ENCODE peak calls at places on chromosomes 1 and 21, in nine cellular contexts. One of them, this sample, is unnamed.

GRCh38 chr1:180672105-180672504 is 40.3 kb downstream of the XPR1 start:
- DNase-seq in GM23338: no peak
- DNase-seq in astrocyte of the spinal cord: no peak
- DNase-seq in colonic mucosa: no peak
- DNase-seq in CD8-positive, alpha-beta T cell: no peak
- DNase-seq in left lung: no peak
- DNase-seq in breast epithelium: no peak
- DNase-seq in sigmoid colon: no peak
- DNase-seq in PC-9: no peak
- DNase-seq in this sample: no peak

GRCh38 chr1:154557939-154558609 is 388 bp downstream of the UBE2Q1 start:
- DNase-seq in astrocyte of the spinal cord: no peak
- DNase-seq in left lung: peak; percentile 68
- DNase-seq in PC-9: peak; percentile 28
- DNase-seq in GM23338: peak; percentile 26
- DNase-seq in CD8-positive, alpha-beta T cell: peak; percentile 21
- DNase-seq in colonic mucosa: peak; percentile 42
- DNase-seq in sigmoid colon: peak; percentile 81
- DNase-seq in breast epithelium: peak; percentile 53
- DNase-seq in this sample: no peak

GRCh38 chr1:65422241-65423203 is 2.1 kb downstream of the LEPR start:
- DNase-seq in sigmoid colon: no peak
- DNase-seq in astrocyte of the spinal cord: peak; percentile 79
- DNase-seq in left lung: no peak
- DNase-seq in colonic mucosa: no peak
- DNase-seq in PC-9: peak; percentile 37
- DNase-seq in GM23338: no peak
- DNase-seq in breast epithelium: no peak
- DNase-seq in CD8-positive, alpha-beta T cell: no peak
- DNase-seq in this sample: no peak

GRCh38 chr1:117795190-117795589 is 134.2 kb downstream of the GDAP2 start:
- DNase-seq in CD8-positive, alpha-beta T cell: no peak
- DNase-seq in breast epithelium: no peak
- DNase-seq in PC-9: peak; percentile 4
- DNase-seq in colonic mucosa: no peak
- DNase-seq in left lung: no peak
- DNase-seq in astrocyte of the spinal cord: peak; percentile 74
- DNase-seq in GM23338: no peak
- DNase-seq in sigmoid colon: no peak
- DNase-seq in this sample: no peak

GRCh38 chr1:227922501-227923352 is 25.0 kb downstream of the WNT9A start:
- DNase-seq in breast epithelium: no peak
- DNase-seq in left lung: no peak
- DNase-seq in PC-9: no peak
- DNase-seq in GM23338: no peak
- DNase-seq in CD8-positive, alpha-beta T cell: no peak
- DNase-seq in astrocyte of the spinal cord: no peak
- DNase-seq in colonic mucosa: no peak
- DNase-seq in sigmoid colon: no peak
- DNase-seq in this sample: no peak

GRCh38 chr1:15692121-15692682 is 8.1 kb downstream of the PLEKHM2 start:
- DNase-seq in sigmoid colon: no peak
- DNase-seq in astrocyte of the spinal cord: no peak
- DNase-seq in breast epithelium: no peak
- DNase-seq in GM23338: no peak
- DNase-seq in left lung: no peak
- DNase-seq in colonic mucosa: no peak
- DNase-seq in CD8-positive, alpha-beta T cell: no peak
- DNase-seq in PC-9: no peak
- DNase-seq in this sample: no peak

GRCh38 chr1:212291505-212292134 is 6.4 kb downstream of the PPP2R5A start:
- DNase-seq in breast epithelium: no peak
- DNase-seq in sigmoid colon: no peak
- DNase-seq in GM23338: peak; percentile 86
- DNase-seq in PC-9: no peak
- DNase-seq in left lung: no peak
- DNase-seq in astrocyte of the spinal cord: peak; percentile 50
- DNase-seq in CD8-positive, alpha-beta T cell: no peak
- DNase-seq in colonic mucosa: no peak
- DNase-seq in this sample: no peak

GRCh38 chr21:27759091-27759659 is 792.3 kb upstream of the ADAMTS5 start:
- DNase-seq in breast epithelium: no peak
- DNase-seq in GM23338: peak; percentile 54
- DNase-seq in colonic mucosa: peak; percentile 32
- DNase-seq in left lung: no peak
- DNase-seq in CD8-positive, alpha-beta T cell: no peak
- DNase-seq in PC-9: peak; percentile 27
- DNase-seq in astrocyte of the spinal cord: no peak
- DNase-seq in sigmoid colon: no peak
- DNase-seq in this sample: no peak

GRCh38 chr1:225467193-225468020 is 39.6 kb upstream of the LBR start:
- DNase-seq in left lung: peak; percentile 88
- DNase-seq in astrocyte of the spinal cord: no peak
- DNase-seq in PC-9: no peak
- DNase-seq in breast epithelium: no peak
- DNase-seq in sigmoid colon: peak; percentile 87
- DNase-seq in colonic mucosa: peak; percentile 67
- DNase-seq in GM23338: no peak
- DNase-seq in CD8-positive, alpha-beta T cell: peak; percentile 73
- DNase-seq in this sample: no peak

GRCh38 chr21:26079376-26079775 is 91.2 kb downstream of the APP start:
- DNase-seq in CD8-positive, alpha-beta T cell: no peak
- DNase-seq in PC-9: no peak
- DNase-seq in colonic mucosa: no peak
- DNase-seq in GM23338: no peak
- DNase-seq in breast epithelium: no peak
- DNase-seq in left lung: no peak
- DNase-seq in sigmoid colon: no peak
- DNase-seq in astrocyte of the spinal cord: peak; percentile 58
- DNase-seq in this sample: no peak

GRCh38 chr1:203682401-203683383 is 56.1 kb downstream of the ATP2B4 start:
- DNase-seq in colonic mucosa: no peak
- DNase-seq in breast epithelium: no peak
- DNase-seq in left lung: no peak
- DNase-seq in astrocyte of the spinal cord: no peak
- DNase-seq in PC-9: no peak
- DNase-seq in GM23338: peak; percentile 71
- DNase-seq in CD8-positive, alpha-beta T cell: peak; percentile 38
- DNase-seq in sigmoid colon: no peak
- DNase-seq in this sample: no peak

GRCh38 chr1:46183119-46183842 is 7.0 kb upstream of the P3R3URF start:
- DNase-seq in CD8-positive, alpha-beta T cell: no peak
- DNase-seq in breast epithelium: peak; percentile 75
- DNase-seq in astrocyte of the spinal cord: peak; percentile 93
- DNase-seq in sigmoid colon: peak; percentile 72
- DNase-seq in PC-9: peak; percentile 98
- DNase-seq in left lung: peak; percentile 68
- DNase-seq in GM23338: peak; percentile 26
- DNase-seq in colonic mucosa: peak; percentile 93
- DNase-seq in this sample: no peak

GRCh38 chr1:248611883-248612282 is 14.4 kb upstream of the OR2T10 start:
- DNase-seq in left lung: no peak
- DNase-seq in CD8-positive, alpha-beta T cell: no peak
- DNase-seq in PC-9: no peak
- DNase-seq in colonic mucosa: no peak
- DNase-seq in astrocyte of the spinal cord: no peak
- DNase-seq in sigmoid colon: no peak
- DNase-seq in GM23338: no peak
- DNase-seq in breast epithelium: no peak
- DNase-seq in this sample: no peak

GRCh38 chr1:229023651-229024295 is 247.1 kb upstream of the RAB4A start:
- DNase-seq in GM23338: no peak
- DNase-seq in breast epithelium: no peak
- DNase-seq in PC-9: no peak
- DNase-seq in CD8-positive, alpha-beta T cell: no peak
- DNase-seq in colonic mucosa: no peak
- DNase-seq in left lung: peak; percentile 70
- DNase-seq in sigmoid colon: no peak
- DNase-seq in astrocyte of the spinal cord: no peak
- DNase-seq in this sample: no peak

GRCh38 chr1:234599617-234600417 is 10.2 kb downstream of the IRF2BP2 start:
- DNase-seq in colonic mucosa: peak; percentile 88
- DNase-seq in CD8-positive, alpha-beta T cell: peak; percentile 52
- DNase-seq in astrocyte of the spinal cord: peak; percentile 93
- DNase-seq in PC-9: peak; percentile 89
- DNase-seq in left lung: peak; percentile 86
- DNase-seq in GM23338: peak; percentile 89
- DNase-seq in sigmoid colon: peak; percentile 95
- DNase-seq in breast epithelium: peak; percentile 80
- DNase-seq in this sample: peak; percentile 46

GRCh38 chr1:13700521-13701273 is 709 bp downstream of the PRDM2 start:
- DNase-seq in CD8-positive, alpha-beta T cell: peak; percentile 29
- DNase-seq in astrocyte of the spinal cord: peak; percentile 32
- DNase-seq in breast epithelium: no peak
- DNase-seq in left lung: peak; percentile 48
- DNase-seq in sigmoid colon: no peak
- DNase-seq in GM23338: peak; percentile 52
- DNase-seq in colonic mucosa: peak; percentile 46
- DNase-seq in PC-9: no peak
- DNase-seq in this sample: no peak

GRCh38 chr1:48228156-48228555 is 5.6 kb downstream of the SLC5A9 start:
- DNase-seq in GM23338: peak; percentile 79
- DNase-seq in PC-9: no peak
- DNase-seq in sigmoid colon: no peak
- DNase-seq in CD8-positive, alpha-beta T cell: no peak
- DNase-seq in left lung: no peak
- DNase-seq in breast epithelium: no peak
- DNase-seq in colonic mucosa: no peak
- DNase-seq in astrocyte of the spinal cord: no peak
- DNase-seq in this sample: no peak

GRCh38 chr1:156123356-156124196 is 9.1 kb downstream of the LMNA start:
- DNase-seq in colonic mucosa: peak; percentile 97
- DNase-seq in GM23338: peak; percentile 87
- DNase-seq in left lung: peak; percentile 94
- DNase-seq in breast epithelium: peak; percentile 99
- DNase-seq in PC-9: peak; percentile 95
- DNase-seq in sigmoid colon: peak; percentile 99
- DNase-seq in astrocyte of the spinal cord: peak; percentile 99
- DNase-seq in CD8-positive, alpha-beta T cell: peak; percentile 57
- DNase-seq in this sample: peak; percentile 80
- TF ChIP-seq CTCF in colonic mucosa: no peak
- TF ChIP-seq CTCF in GM23338: peak; percentile 54
- TF ChIP-seq CTCF in left lung: no peak
- TF ChIP-seq CTCF in breast epithelium: peak; percentile 29
- TF ChIP-seq CTCF in PC-9: peak; percentile 42
- TF ChIP-seq CTCF in sigmoid colon: no peak
- TF ChIP-seq CTCF in astrocyte of the spinal cord: peak; percentile 38
- TF ChIP-seq CTCF in CD8-positive, alpha-beta T cell: no peak
- TF ChIP-seq CTCF in this sample: no peak

DNA sequence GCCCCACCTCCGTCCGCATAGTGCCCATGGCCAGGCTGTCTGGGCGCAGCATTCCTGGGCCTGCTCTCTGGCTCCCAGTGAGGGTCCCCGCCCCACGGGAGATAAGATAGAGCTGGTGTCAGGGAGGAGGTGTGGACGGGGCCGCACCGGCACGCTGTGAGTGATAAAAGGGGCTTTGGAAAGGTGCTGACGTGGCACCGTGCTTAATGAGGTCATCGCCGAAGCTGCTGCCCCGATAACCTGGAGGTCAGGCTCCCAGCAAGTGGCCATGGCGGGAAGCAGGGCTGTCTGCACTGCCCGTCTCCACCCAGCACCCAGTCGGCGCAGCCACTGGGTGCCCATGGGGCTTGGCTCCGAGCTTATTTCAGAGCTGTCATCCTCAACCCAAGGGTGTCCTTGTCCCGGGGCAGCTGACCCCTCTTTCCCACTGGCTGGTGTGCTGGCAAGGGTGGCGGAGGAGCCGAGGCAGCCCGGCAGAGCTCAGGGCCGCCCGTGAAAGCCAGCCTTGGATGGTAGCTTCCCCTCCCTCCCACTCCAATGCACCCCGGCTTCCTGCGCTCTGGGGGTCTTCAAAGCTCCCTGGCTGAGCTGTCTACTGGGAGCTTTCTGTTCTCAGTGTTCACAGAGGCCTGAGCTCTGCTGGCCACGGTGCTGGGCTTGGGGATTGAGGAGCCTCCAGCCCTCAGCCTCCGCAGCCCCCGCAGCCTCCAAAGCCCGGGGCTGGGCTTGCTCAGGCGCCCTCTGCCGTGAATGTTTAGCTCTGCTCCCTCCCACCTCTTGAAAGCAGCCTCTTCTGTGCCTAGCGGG is 105.1 kb upstream of the ARHGEF16 start:
- DNase-seq in astrocyte of the spinal cord: peak; percentile 20
- DNase-seq in left lung: no peak
- DNase-seq in GM23338: no peak
- DNase-seq in colonic mucosa: no peak
- DNase-seq in sigmoid colon: no peak
- DNase-seq in breast epithelium: no peak
- DNase-seq in CD8-positive, alpha-beta T cell: no peak
- DNase-seq in PC-9: peak; percentile 47
- DNase-seq in this sample: no peak
- TF ChIP-seq CTCF in astrocyte of the spinal cord: peak; percentile 49
- TF ChIP-seq CTCF in left lung: no peak
- TF ChIP-seq CTCF in GM23338: peak; percentile 25
- TF ChIP-seq CTCF in colonic mucosa: no peak
- TF ChIP-seq CTCF in sigmoid colon: no peak
- TF ChIP-seq CTCF in breast epithelium: no peak
- TF ChIP-seq CTCF in CD8-positive, alpha-beta T cell: no peak
- TF ChIP-seq CTCF in PC-9: no peak
- TF ChIP-seq CTCF in this sample: no peak

GRCh38 chr1:40952744-40953315 is 26.7 kb upstream of the CTPS1 start:
- DNase-seq in colonic mucosa: no peak
- DNase-seq in CD8-positive, alpha-beta T cell: no peak
- DNase-seq in sigmoid colon: no peak
- DNase-seq in breast epithelium: no peak
- DNase-seq in astrocyte of the spinal cord: no peak
- DNase-seq in GM23338: no peak
- DNase-seq in left lung: no peak
- DNase-seq in PC-9: no peak
- DNase-seq in this sample: no peak
- TF ChIP-seq CTCF in colonic mucosa: no peak
- TF ChIP-seq CTCF in CD8-positive, alpha-beta T cell: no peak
- TF ChIP-seq CTCF in sigmoid colon: no peak
- TF ChIP-seq CTCF in breast epithelium: peak; percentile 12
- TF ChIP-seq CTCF in astrocyte of the spinal cord: no peak
- TF ChIP-seq CTCF in GM23338: no peak
- TF ChIP-seq CTCF in left lung: no peak
- TF ChIP-seq CTCF in PC-9: peak; percentile 49
- TF ChIP-seq CTCF in this sample: no peak

DNA sequence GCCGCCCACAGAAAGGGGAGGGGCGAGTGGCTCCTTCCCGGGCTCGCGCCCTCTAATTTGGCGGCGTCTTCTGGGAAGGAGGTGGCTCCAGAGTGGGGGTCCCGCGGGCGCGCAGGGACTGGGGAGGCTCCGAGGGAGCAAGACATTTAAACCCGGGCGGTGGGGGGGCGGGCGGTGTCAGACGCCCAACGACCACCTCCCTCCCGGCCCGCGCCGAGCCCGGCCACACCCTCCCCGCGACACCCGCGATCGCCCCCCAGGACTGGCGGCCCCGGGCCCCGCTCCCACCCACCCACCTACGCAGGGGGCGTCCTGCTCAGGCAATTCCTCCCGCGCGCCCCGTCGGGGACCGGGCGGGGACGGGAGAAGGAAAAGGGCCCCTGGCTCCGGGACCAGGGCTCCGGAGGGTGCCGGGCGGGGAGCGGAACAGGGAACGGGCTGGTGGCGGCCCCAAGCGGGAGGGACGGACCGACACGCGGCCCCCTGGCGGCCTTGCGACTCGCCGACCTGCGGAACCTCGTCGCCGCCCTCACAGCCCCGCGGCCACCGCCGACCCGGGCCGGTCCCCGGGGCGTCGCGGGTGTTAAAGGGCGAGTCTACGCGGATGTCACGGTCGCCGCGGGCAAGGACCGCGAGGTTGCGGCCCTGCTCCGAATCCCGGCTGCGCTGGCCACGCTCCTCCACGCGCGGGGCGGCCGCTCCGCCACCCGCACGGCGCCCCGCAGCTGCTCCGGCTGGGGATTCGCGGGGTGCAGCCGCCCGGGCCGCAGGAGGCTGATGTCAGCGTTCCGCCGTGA is 94.0 kb upstream of the FMN2 start:
- DNase-seq in GM23338: peak; percentile 83
- DNase-seq in left lung: no peak
- DNase-seq in colonic mucosa: no peak
- DNase-seq in sigmoid colon: no peak
- DNase-seq in breast epithelium: no peak
- DNase-seq in PC-9: no peak
- DNase-seq in astrocyte of the spinal cord: no peak
- DNase-seq in CD8-positive, alpha-beta T cell: no peak
- DNase-seq in this sample: no peak
- TF ChIP-seq CTCF in GM23338: peak; percentile 52
- TF ChIP-seq CTCF in left lung: no peak
- TF ChIP-seq CTCF in colonic mucosa: no peak
- TF ChIP-seq CTCF in sigmoid colon: no peak
- TF ChIP-seq CTCF in breast epithelium: no peak
- TF ChIP-seq CTCF in PC-9: no peak
- TF ChIP-seq CTCF in astrocyte of the spinal cord: peak; percentile 35
- TF ChIP-seq CTCF in CD8-positive, alpha-beta T cell: no peak
- TF ChIP-seq CTCF in this sample: no peak